ENCODE peak calls at places on chromosomes 12 and 14, in four cellular contexts. X, W, B and D are unnamed samples.

GRCh38 chr12:50603817-50604639 is 99.2 kb downstream of the DIP2B start:
- DNase-seq in X (no peak), W (no peak), B (no peak), D (no peak)

GRCh38 chr14:105484069-105484996 is 2.4 kb upstream of the CRIP1 start:
- DNase-seq in X (no peak), W (no peak), B (no peak), D (no peak)

GRCh38 chr14:101705733-101706508 is 55.6 kb upstream of the PPP2R5C start:
- DNase-seq in X (no peak), W (no peak), B (no peak), D (no peak)

GRCh38 chr14:73058923-73059311 is 583 bp downstream of the RBM25 start:
- DNase-seq in X (no peak), W (peak), B (no peak), D (peak)

GRCh38 chr14:26589998-26590397 is 7.8 kb downstream of the NOVA1 start:
- DNase-seq in X (no peak), W (no peak), B (no peak), D (no peak)

GRCh38 chr12:1797011-1797901 is 23.1 kb upstream of the LRTM2 start:
- DNase-seq in X (no peak), W (no peak), B (no peak), D (no peak)

GRCh38 chr12:20282411-20282810 is 85.9 kb upstream of the PDE3A start:
- DNase-seq in X (no peak), W (no peak), B (no peak), D (no peak)

GRCh38 chr14:24310387-24310665 is 386 bp downstream of the LTB4R2 start:
- DNase-seq in X (no peak), W (no peak), B (no peak), D (no peak)

GRCh38 chr12:123150804-123151678 is at the start of gene PITPNM2:
- DNase-seq in X (no peak), W (no peak), B (peak), D (no peak)

GRCh38 chr12:103969391-103969790 is 3.7 kb downstream of the TDG start:
- DNase-seq in X (no peak), W (no peak), B (peak), D (no peak)

GRCh38 chr12:581746-582145 is 81.5 kb downstream of the NINJ2 start:
- DNase-seq in X (no peak), W (no peak), B (no peak), D (no peak)

GRCh38 chr12:47271800-47272230 is 192.1 kb upstream of the AMIGO2 start:
- DNase-seq in X (no peak), W (no peak), B (no peak), D (no peak)

GRCh38 chr14:104247336-104248202 is 109.2 kb downstream of the KIF26A start:
- DNase-seq in X (no peak), W (no peak), B (no peak), D (no peak)

GRCh38 chr12:69686731-69687130 is 12.4 kb downstream of the BEST3 start:
- DNase-seq in X (no peak), W (no peak), B (no peak), D (no peak)

GRCh38 chr12:56839489-56840442 is 76.6 kb downstream of the HSD17B6 start:
- DNase-seq in X (peak), W (no peak), B (no peak), D (peak)

GRCh38 chr14:21589317-21589716 is 9.4 kb upstream of the OR10G3 start:
- DNase-seq in X (no peak), W (no peak), B (no peak), D (no peak)

GRCh38 chr12:24945822-24946221 is 3.1 kb downstream of the BCAT1 start:
- DNase-seq in X (no peak), W (no peak), B (no peak), D (no peak)

GRCh38 chr14:73133795-73134194 is 2.5 kb upstream of the PSEN1 start:
- DNase-seq in X (no peak), W (no peak), B (no peak), D (no peak)

GRCh38 chr12:3185260-3185870 is 108.2 kb downstream of the TSPAN9 start:
- DNase-seq in X (no peak), W (no peak), B (no peak), D (no peak)

GRCh38 chr14:37116933-37117844 is 55.2 kb downstream of the SLC25A21 start:
- DNase-seq in X (no peak), W (no peak), B (no peak), D (no peak)

GRCh38 chr14:67934087-67934486 is 114.5 kb downstream of the RAD51B start:
- DNase-seq in X (peak), W (no peak), B (peak), D (no peak)

GRCh38 chr12:19967486-19967885 is 400.9 kb upstream of the PDE3A start:
- DNase-seq in X (peak), W (no peak), B (peak), D (no peak)

GRCh38 chr14:35234007-35234406 is 58.2 kb upstream of the PSMA6 start:
- DNase-seq in X (no peak), W (no peak), B (no peak), D (no peak)

GRCh38 chr14:75609606-75610476 is 31.4 kb downstream of the FLVCR2 start:
- DNase-seq in X (no peak), W (no peak), B (no peak), D (no peak)

GRCh38 chr14:95664046-95664445 is 22.2 kb upstream of the TCL1B start:
- DNase-seq in X (no peak), W (no peak), B (no peak), D (peak)

GRCh38 chr12:124752437-124753229 is 111.0 kb downstream of the SCARB1 start:
- DNase-seq in X (no peak), W (no peak), B (no peak), D (no peak)

GRCh38 chr12:27974735-27975221 is 2.2 kb upstream of the PTHLH start:
- DNase-seq in X (no peak), W (no peak), B (no peak), D (no peak)

GRCh38 chr12:65525501-65526141 is 247.1 kb downstream of the MSRB3 start:
- DNase-seq in X (no peak), W (no peak), B (peak), D (no peak)